ENCODE peak calls at places on chromosomes 16 and 17, in eight cellular contexts. R, M, X, K, A, O, P and Q are unnamed samples.

GRCh38 chr17:42833771-42834422 is 700 bp downstream of the PSME3 start:
- DNase-seq in P (no peak), M (no peak), R (no peak), O (no peak), X (no peak), A (no peak), K (no peak), Q (no peak)

GRCh38 chr16:31876955-31877828 is 3.6 kb downstream of the ZNF267 start:
- DNase-seq in K (no peak), M (no peak), P (no peak), A (no peak), R (peak; percentile 46), O (no peak), X (peak; percentile 96), Q (peak; percentile 18)

GRCh38 chr16:85464342-85465305 is 148.5 kb upstream of the GSE1 start:
- DNase-seq in A (no peak), O (no peak), X (no peak), P (no peak), R (no peak), M (no peak), K (peak; percentile 46), Q (no peak)

GRCh38 chr17:10050597-10051101 is 145.6 kb upstream of the RCVRN start:
- DNase-seq in P (no peak), R (no peak), A (peak; percentile 70), K (no peak), M (no peak), O (peak; percentile 54), X (peak; percentile 88), Q (peak; percentile 43)

GRCh38 chr17:63547083-63547523 is 3.2 kb upstream of the DCAF7 start:
- DNase-seq in O (no peak), A (no peak), R (no peak), X (no peak), K (no peak), M (no peak), P (no peak), Q (no peak)

GRCh38 chr17:57634713-57635465 is 110.2 kb downstream of the CCDC182 start:
- DNase-seq in R (no peak), O (no peak), X (peak; percentile 78), A (no peak), K (no peak), M (no peak), P (peak; percentile 69), Q (no peak)

GRCh38 chr17:60256174-60256573 is 106.4 kb downstream of the CA4 start:
- DNase-seq in A (no peak), M (no peak), K (no peak), O (no peak), X (peak; percentile 51), P (no peak), R (no peak), Q (no peak)

GRCh38 chr17:77961741-77962140 is 3.2 kb downstream of the TNRC6C start:
- DNase-seq in R (no peak), P (no peak), O (no peak), K (no peak), X (peak; percentile 16), A (no peak), M (no peak), Q (peak; percentile 35)

GRCh38 chr17:12922120-12922519 is 95.7 kb downstream of the ELAC2 start:
- DNase-seq in R (no peak), P (no peak), O (no peak), X (no peak), M (no peak), A (no peak), K (no peak), Q (no peak)

GRCh38 chr17:77772461-77772897 is 186.0 kb upstream of the TNRC6C start:
- DNase-seq in K (no peak), A (peak; percentile 81), X (peak; percentile 33), O (no peak), R (peak; percentile 60), M (no peak), P (peak; percentile 84), Q (peak; percentile 35)

GRCh38 chr17:37831492-37831891 is 86.6 kb upstream of the HNF1B start:
- DNase-seq in R (no peak), O (no peak), P (no peak), A (no peak), K (no peak), X (no peak), M (no peak), Q (no peak)

DNA sequence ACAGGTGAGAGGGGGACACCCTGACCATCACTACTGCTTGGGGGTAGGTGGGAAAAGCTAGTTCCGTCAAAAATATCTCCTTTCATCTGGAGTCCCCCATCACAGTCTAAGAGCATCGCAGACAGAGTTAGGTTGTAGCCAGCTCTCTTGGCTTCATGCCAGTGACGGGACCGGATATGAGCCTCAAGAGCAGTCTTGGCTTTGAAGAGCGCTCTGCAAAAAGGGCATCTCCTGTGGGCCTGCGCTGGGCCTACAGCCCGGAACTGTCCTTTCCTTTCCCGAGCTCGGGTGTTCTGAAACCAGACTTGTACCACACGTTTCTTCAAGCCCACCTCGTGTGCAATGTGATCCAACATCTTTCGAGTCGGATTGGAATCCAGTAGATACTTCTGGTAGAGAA is 253.6 kb downstream of the ZFHX3 start:
- DNase-seq in P (no peak), R (no peak), O (no peak), A (no peak), K (no peak), X (no peak), M (peak; percentile 54), Q (no peak)
- H3K27ac ChIP-seq in P (no peak overlapping the region), R (no peak overlapping the region), O (no peak overlapping the region), A (no peak overlapping the region), K (no peak overlapping the region), X (no peak overlapping the region), M (no peak overlapping the region), Q (no peak overlapping the region)

GRCh38 chr16:72951916-72952315 is 96.0 kb downstream of the ZFHX3 start:
- DNase-seq in K (no peak), A (no peak), M (no peak), O (no peak), X (no peak), R (no peak), P (no peak), Q (no peak)

GRCh38 chr16:72950669-72951068 is 97.3 kb downstream of the ZFHX3 start:
- DNase-seq in P (no peak), R (no peak), X (no peak), A (no peak), K (no peak), M (no peak), O (no peak), Q (no peak)

GRCh38 chr16:72956124-72957064 is 91.5 kb downstream of the ZFHX3 start:
- DNase-seq in O (no peak), X (no peak), P (no peak), K (no peak), M (no peak), R (no peak), A (no peak), Q (no peak)

GRCh38 chr16:72948238-72948559 is 99.7 kb downstream of the ZFHX3 start:
- DNase-seq in K (no peak), P (no peak), O (no peak), X (no peak), R (no peak), M (no peak), A (no peak), Q (no peak)

DNA sequence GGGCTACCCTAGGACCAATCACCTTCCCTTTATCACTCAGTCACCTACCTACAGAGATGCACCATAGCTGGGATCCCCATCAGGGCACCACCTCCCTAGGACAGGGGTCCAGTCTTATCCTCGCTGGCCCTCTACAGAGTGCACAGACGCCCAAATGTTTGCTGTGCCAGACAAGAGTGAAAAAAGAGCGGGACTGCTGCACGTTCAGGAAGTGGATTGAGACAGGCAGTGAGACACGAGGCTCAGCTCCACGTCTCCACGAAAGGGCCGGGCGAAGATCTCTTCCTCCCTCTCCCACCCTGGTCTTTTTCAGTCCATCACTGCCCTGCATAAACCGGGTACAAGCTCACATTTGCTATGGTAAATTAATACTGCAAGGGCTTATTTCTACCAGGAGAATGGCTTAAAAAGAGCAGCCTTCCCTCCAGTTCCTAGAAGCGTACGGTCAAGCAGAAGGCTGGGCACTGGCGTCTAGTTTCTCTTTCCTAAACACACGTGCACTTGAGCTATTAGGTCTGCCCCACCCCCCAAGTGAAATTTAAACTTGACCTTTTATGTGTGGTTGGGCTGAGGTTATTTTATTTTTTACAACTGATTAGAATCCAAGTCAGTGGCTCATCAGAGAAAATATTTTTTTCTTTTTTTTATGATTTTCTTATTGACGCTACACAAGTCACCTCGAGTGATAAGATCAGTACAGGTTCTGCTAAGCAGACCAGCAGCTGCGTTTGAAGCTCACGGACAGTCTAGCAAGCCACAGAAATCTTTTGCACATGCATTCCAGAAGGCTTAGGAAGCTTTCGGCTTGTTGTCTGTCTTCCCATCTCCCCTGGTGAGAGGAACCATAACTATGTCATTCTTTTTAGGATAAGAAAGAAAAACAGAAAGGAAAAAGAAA is 95.3 kb downstream of the ZFHX3 start:
- DNase-seq in A (no peak), O (no peak), M (no peak), X (peak; percentile 89), P (no peak), K (no peak), R (no peak), Q (peak; percentile 74)
- H3K4me3 ChIP-seq in A (no peak overlapping the region), O (peak overlapping the region; percentile 5), M (peak overlapping the region; percentile 12), X (no peak overlapping the region), P (no peak overlapping the region), K (peak overlapping the region; percentile 13), R (no peak overlapping the region), Q (no peak overlapping the region)

GRCh38 chr16:71369494-71369893 is 11.0 kb downstream of the CALB2 start:
- DNase-seq in A (no peak), K (no peak), P (no peak), X (no peak), R (no peak), M (no peak), O (no peak), Q (no peak)
- TF ChIP-seq POLR2A in A (no peak), K (no peak), P (no peak), X (no peak), R (no peak), M (no peak), O (no peak), Q (no peak)

DNA sequence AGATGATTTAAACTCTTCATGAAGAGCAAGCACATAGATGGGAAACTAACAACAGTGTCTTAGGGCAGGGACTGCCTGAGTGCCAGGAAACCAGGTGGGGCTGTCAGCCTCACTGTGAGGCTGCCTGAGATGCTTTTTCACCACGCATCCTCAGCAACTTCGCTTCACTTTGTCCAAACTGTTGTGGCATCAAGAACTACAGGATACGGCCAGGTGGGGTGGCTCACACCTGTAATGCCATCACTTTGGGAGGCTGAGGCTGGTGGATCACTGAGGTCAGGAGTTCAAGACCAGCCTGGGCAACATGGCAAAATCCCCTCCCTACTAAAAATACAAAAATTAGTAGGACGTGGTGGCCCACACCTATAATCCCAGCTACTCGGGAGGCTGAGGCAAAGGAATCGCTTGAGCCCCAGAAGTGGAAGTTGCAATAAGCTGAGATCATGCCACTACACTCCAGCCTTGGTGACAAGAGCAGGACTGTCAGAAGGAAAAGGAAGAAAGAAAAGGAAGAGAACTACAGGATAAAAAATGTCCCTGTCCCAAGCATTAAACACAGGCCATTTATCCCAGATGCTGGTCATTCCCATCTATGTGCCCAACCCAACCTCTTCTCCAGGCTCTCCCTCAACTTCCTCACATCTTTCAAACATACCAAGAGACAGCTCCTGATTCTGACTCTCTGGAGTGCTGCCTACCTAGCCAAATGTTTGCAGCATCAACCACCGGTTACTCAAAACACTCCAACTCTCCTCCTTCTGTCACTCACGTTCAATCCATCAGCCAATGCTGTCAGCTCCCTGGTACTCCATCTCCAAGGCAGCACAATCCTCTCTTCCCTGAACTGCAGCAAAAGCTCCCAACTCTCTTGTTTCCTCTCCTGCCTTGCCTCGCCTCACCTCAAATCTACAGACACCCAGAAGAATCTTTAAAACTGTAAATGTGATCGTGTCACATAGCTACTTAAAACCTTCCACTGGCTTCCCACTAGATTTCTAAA is 1.6 kb downstream of the EIF4A3 start:
- DNase-seq in X (peak; percentile 5), M (no peak), K (no peak), A (no peak), R (no peak), P (no peak), O (no peak), Q (no peak)
- H3K27ac ChIP-seq in X (peak overlapping the region; percentile 10), M (peak overlapping the region; percentile 99), K (peak overlapping the region; percentile 80), A (no peak overlapping the region), R (peak overlapping the region; percentile 92), P (no peak overlapping the region), O (peak overlapping the region; percentile 96), Q (no peak overlapping the region)

GRCh38 chr17:732788-733720 is 658 bp downstream of the TLCD3A start:
- DNase-seq in R (peak; percentile 51), K (peak; percentile 40), O (no peak), A (no peak), P (no peak), X (peak; percentile 37), M (no peak), Q (peak; percentile 53)
- H3K4me3 ChIP-seq in R (peak overlapping the region; percentile 80), K (peak overlapping the region; percentile 84), O (peak overlapping the region; percentile 96), A (peak overlapping the region; percentile 72), P (peak overlapping the region; percentile 58), X (peak overlapping the region; percentile 55), M (peak overlapping the region; percentile 80), Q (peak overlapping the region; percentile 98)